ENCODE peak calls at places on chromosomes 5 and 9, in nine cellular contexts. Z is HS-5; P is Caco-2; N is ELR; H is endothelial cell; Q is AG09309; Y is keratinocyte; V is effector memory CD8-positive, alpha-beta T cell; O is EL. A is an unnamed sample.

GRCh38 chr5:3490962-3491477 is 104.6 kb upstream of the IRX1 start:
- DNase-seq in Z (no peak), P (no peak), N (no peak), H (no peak), Q (no peak), Y (no peak), V (no peak), O (no peak), A (no peak)

GRCh38 chr5:75108931-75109596 is 56.7 kb upstream of the GCNT4 start:
- DNase-seq in Z (no peak), P (no peak), N (peak), H (no peak), Q (no peak), Y (no peak), V (no peak), O (no peak), A (no peak)

GRCh38 chr5:179119415-179120170 is 59.4 kb downstream of the ZNF354C start:
- DNase-seq in Z (no peak), P (peak), N (no peak), H (no peak), Q (no peak), Y (no peak), V (no peak), O (no peak), A (no peak)

GRCh38 chr5:163407034-163407652 is 30.3 kb upstream of the CCNG1 start:
- DNase-seq in Z (no peak), P (no peak), N (peak), H (no peak), Q (peak), Y (no peak), V (no peak), O (peak), A (no peak)

GRCh38 chr5:38265546-38266179 is 7.3 kb downstream of the EGFLAM start:
- DNase-seq in Z (peak), P (peak), N (peak), H (peak), Q (peak), Y (no peak), V (peak), O (peak), A (peak)

GRCh38 chr5:107519900-107520354 is 150.8 kb downstream of the EFNA5 start:
- DNase-seq in Z (no peak), P (no peak), N (peak), H (no peak), Q (no peak), Y (no peak), V (peak), O (peak), A (no peak)

GRCh38 chr5:9063615-9064245 is 482.1 kb downstream of the SEMA5A start:
- DNase-seq in Z (no peak), P (no peak), N (no peak), H (no peak), Q (no peak), Y (no peak), V (no peak), O (no peak), A (no peak)

GRCh38 chr9:4836676-4837075 is 43.9 kb downstream of the RCL1 start:
- DNase-seq in Z (no peak), P (no peak), N (no peak), H (no peak), Q (no peak), Y (no peak), V (no peak), O (no peak), A (no peak)

GRCh38 chr9:89929721-89930480 is 325.1 kb downstream of the GADD45G start:
- DNase-seq in Z (no peak), P (no peak), N (no peak), H (peak), Q (no peak), Y (no peak), V (no peak), O (no peak), A (no peak)

GRCh38 chr9:35757527-35758275 is 3.6 kb upstream of the MSMP start:
- DNase-seq in Z (no peak), P (no peak), N (peak), H (no peak), Q (no peak), Y (no peak), V (no peak), O (no peak), A (peak)

GRCh38 chr5:156155638-156156037 is 171.3 kb upstream of the SGCD start:
- DNase-seq in Z (no peak), P (no peak), N (no peak), H (no peak), Q (no peak), Y (no peak), V (no peak), O (no peak), A (no peak)

GRCh38 chr9:133341369-133342082 is 5.5 kb upstream of the SURF6 start:
- DNase-seq in Z (no peak), P (no peak), N (no peak), H (no peak), Q (no peak), Y (no peak), V (no peak), O (no peak), A (no peak)

GRCh38 chr9:77507212-77507961 is 140.7 kb downstream of the GNA14 start:
- DNase-seq in Z (no peak), P (no peak), N (no peak), H (no peak), Q (peak), Y (no peak), V (no peak), O (no peak), A (no peak)

GRCh38 chr5:95760291-95761191 is 29.4 kb downstream of the RHOBTB3 start:
- DNase-seq in Z (peak), P (no peak), N (peak), H (no peak), Q (peak), Y (peak), V (no peak), O (peak), A (no peak)

GRCh38 chr5:98096155-98096554 is 677.3 kb upstream of the RGMB start:
- DNase-seq in Z (peak), P (no peak), N (peak), H (no peak), Q (no peak), Y (no peak), V (no peak), O (peak), A (no peak)

GRCh38 chr5:32680183-32680582 is 30.9 kb upstream of the NPR3 start:
- DNase-seq in Z (no peak), P (no peak), N (no peak), H (no peak), Q (no peak), Y (no peak), V (no peak), O (no peak), A (no peak)